ENCODE peak calls at places on chromosomes 16 and 17, in nine cellular contexts. V, D, C, T, J, U, P, H and L are unnamed samples.

GRCh38 chr17:78249836-78250806 is 18.7 kb downstream of the TMEM235 start:
- DNase-seq in V (no peak), D (no peak), C (no peak), T (no peak), J (peak; percentile 63), U (no peak), P (no peak), H (no peak), L (no peak)

GRCh38 chr17:2054740-2055493 is at the start of gene HIC1:
- DNase-seq in V (peak; percentile 82), D (peak; percentile 79), C (peak; percentile 78), T (peak; percentile 75), J (peak; percentile 91), U (peak; percentile 77), P (no peak), H (peak; percentile 93), L (no peak)

GRCh38 chr17:1226308-1226707 is 43.9 kb upstream of the BHLHA9 start:
- DNase-seq in V (no peak), D (no peak), C (no peak), T (no peak), J (no peak), U (no peak), P (no peak), H (no peak), L (no peak)

GRCh38 chr17:48646183-48647102 is 20.3 kb upstream of the HOXB9 start:
- DNase-seq in V (peak; percentile 68), D (no peak), C (no peak), T (no peak), J (no peak), U (peak; percentile 82), P (peak; percentile 53), H (peak; percentile 23), L (no peak)

GRCh38 chr17:63418540-63418939 is 27.6 kb downstream of the CYB561 start:
- DNase-seq in V (no peak), D (no peak), C (no peak), T (no peak), J (no peak), U (no peak), P (no peak), H (no peak), L (no peak)

GRCh38 chr16:11587643-11588247 is 1.0 kb upstream of the LITAF start:
- DNase-seq in V (peak; percentile 33), D (no peak), C (no peak), T (no peak), J (no peak), U (no peak), P (no peak), H (peak; percentile 84), L (no peak)

GRCh38 chr16:27511657-27512056 is 38.1 kb downstream of the GTF3C1 start:
- DNase-seq in V (no peak), D (no peak), C (no peak), T (no peak), J (no peak), U (no peak), P (no peak), H (no peak), L (no peak)

GRCh38 chr16:72934661-72935403 is 113.1 kb downstream of the ZFHX3 start:
- DNase-seq in V (no peak), D (no peak), C (no peak), T (no peak), J (peak; percentile 74), U (no peak), P (no peak), H (no peak), L (no peak)

GRCh38 chr16:4576008-4576407 is 19.9 kb downstream of the C16orf96 start:
- DNase-seq in V (no peak), D (no peak), C (no peak), T (no peak), J (no peak), U (no peak), P (no peak), H (no peak), L (no peak)

GRCh38 chr16:21130811-21131210 is 19.8 kb downstream of the DNAH3 start:
- DNase-seq in V (peak; percentile 58), D (no peak), C (no peak), T (no peak), J (no peak), U (no peak), P (no peak), H (no peak), L (no peak)

GRCh38 chr17:49407981-49408501 is 6.6 kb downstream of the PHB1 start:
- DNase-seq in V (peak; percentile 88), D (peak; percentile 89), C (peak; percentile 90), T (peak; percentile 65), J (peak; percentile 87), U (peak; percentile 91), P (peak; percentile 50), H (peak; percentile 92), L (peak; percentile 36)

GRCh38 chr17:9028171-9028570 is 6.9 kb downstream of the NTN1 start:
- DNase-seq in V (no peak), D (no peak), C (no peak), T (no peak), J (no peak), U (no peak), P (no peak), H (no peak), L (no peak)

GRCh38 chr17:73803867-73804539 is 159.8 kb upstream of the SDK2 start:
- DNase-seq in V (peak; percentile 23), D (no peak), C (no peak), T (no peak), J (no peak), U (peak; percentile 38), P (no peak), H (no peak), L (no peak)

GRCh38 chr17:2302740-2303277 is 776 bp downstream of the SMG6 start:
- DNase-seq in V (no peak), D (no peak), C (no peak), T (no peak), J (no peak), U (no peak), P (no peak), H (peak; percentile 29), L (no peak)

GRCh38 chr17:17823433-17824118 is 13.2 kb downstream of the SREBF1 start:
- DNase-seq in V (peak; percentile 98), D (peak; percentile 89), C (peak; percentile 86), T (peak; percentile 68), J (peak; percentile 96), U (peak; percentile 89), P (peak; percentile 56), H (peak; percentile 99), L (no peak)

GRCh38 chr16:13307861-13308260 is 406.5 kb downstream of the SHISA9 start:
- DNase-seq in V (no peak), D (no peak), C (no peak), T (no peak), J (no peak), U (no peak), P (no peak), H (no peak), L (no peak)

GRCh38 chr16:67151431-67152097 is 766 bp upstream of the B3GNT9 start:
- DNase-seq in V (peak; percentile 40), D (no peak), C (no peak), T (no peak), J (no peak), U (no peak), P (no peak), H (no peak), L (no peak)

GRCh38 chr16:69120096-69120664 is 12.2 kb downstream of the CHTF8 start:
- DNase-seq in V (no peak), D (no peak), C (no peak), T (no peak), J (no peak), U (no peak), P (no peak), H (no peak), L (no peak)

DNA sequence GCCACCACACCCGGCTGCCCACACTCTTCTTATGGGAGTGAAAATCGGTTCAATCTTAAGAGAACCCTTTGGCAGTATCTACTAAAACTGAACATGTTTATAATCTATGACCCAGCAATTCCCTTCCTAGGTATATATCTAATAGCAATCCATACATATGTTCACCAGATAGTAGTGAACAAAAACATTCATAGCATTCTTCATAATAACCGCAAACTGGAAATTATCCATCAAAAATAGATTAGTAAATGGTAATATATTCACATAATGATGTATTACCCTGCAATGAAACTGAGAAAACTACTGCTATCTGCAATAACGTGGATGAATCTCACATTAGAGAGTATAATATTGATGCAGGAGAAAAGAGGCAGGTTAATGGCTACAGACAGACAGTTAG is 23.1 kb downstream of the COPRS start:
- DNase-seq in V (no peak), D (no peak), C (no peak), T (no peak), J (no peak), U (no peak), P (no peak), H (no peak), L (no peak)
- H3K4me1 ChIP-seq in V (no peaks in the 10 kb centered on the region), D (no peaks in the 10 kb centered on the region), C (no peaks in the 10 kb centered on the region), T (no peaks in the 10 kb centered on the region), J (no peaks in the 10 kb centered on the region), U (no peaks in the 10 kb centered on the region), P (no peaks in the 10 kb centered on the region), H (no peaks in the 10 kb centered on the region), L (no peaks in the 10 kb centered on the region)

GRCh38 chr16:86408685-86409084 is 101.6 kb upstream of the FOXF1 start:
- DNase-seq in V (no peak), D (no peak), C (no peak), T (peak; percentile 28), J (no peak), U (no peak), P (no peak), H (no peak), L (no peak)
- TF ChIP-seq POLR2AphosphoS5 in V (no peak), D (no peak), C (no peak), T (no peak), J (no peak), U (no peak), P (no peak), H (no peak), L (no peak)

GRCh38 chr17:40317345-40317873 is 8.4 kb downstream of the RARA start:
- DNase-seq in V (peak; percentile 91), D (peak; percentile 50), C (peak; percentile 59), T (peak; percentile 76), J (peak; percentile 81), U (peak; percentile 71), P (peak; percentile 46), H (peak; percentile 68), L (no peak)

GRCh38 chr17:40315206-40315605 is 6.2 kb downstream of the RARA start:
- DNase-seq in V (no peak), D (peak; percentile 17), C (no peak), T (no peak), J (no peak), U (no peak), P (no peak), H (no peak), L (no peak)

GRCh38 chr17:40317880-40318834 is 9.2 kb downstream of the RARA start:
- DNase-seq in V (peak; percentile 98), D (peak; percentile 97), C (peak; percentile 99), T (peak; percentile 96), J (peak; percentile 99), U (peak; percentile 97), P (peak; percentile 88), H (peak; percentile 99), L (no peak)

GRCh38 chr17:40315678-40316570 is 6.9 kb downstream of the RARA start:
- DNase-seq in V (no peak), D (peak; percentile 25), C (no peak), T (no peak), J (peak; percentile 64), U (no peak), P (no peak), H (peak; percentile 8), L (no peak)

GRCh38 chr17:40316571-40317344 is 7.8 kb downstream of the RARA start:
- DNase-seq in V (peak; percentile 85), D (peak; percentile 45), C (peak; percentile 61), T (peak; percentile 54), J (peak; percentile 90), U (peak; percentile 72), P (peak; percentile 40), H (peak; percentile 87), L (no peak)
- H3K4me1 ChIP-seq in V (peaks cover 26% of the 10 kb centered on the region), D (peaks cover 96% of the 10 kb centered on the region), C (peaks cover 96% of the 10 kb centered on the region), T (peaks cover 72% of the 10 kb centered on the region), J (peaks cover 90% of the 10 kb centered on the region), U (peaks cover 71% of the 10 kb centered on the region), P (peaks cover 90% of the 10 kb centered on the region), H (peaks cover 91% of the 10 kb centered on the region), L (peaks cover 77% of the 10 kb centered on the region)

GRCh38 chr16:85912271-85912974 is 13.5 kb downstream of the IRF8 start:
- DNase-seq in V (no peak), D (no peak), C (no peak), T (no peak), J (peak; percentile 79), U (peak; percentile 43), P (no peak), H (no peak), L (no peak)
- TF ChIP-seq POLR2AphosphoS5 in V (no peak), D (no peak), C (no peak), T (no peak), J (peak; percentile 52), U (peak; percentile 53), P (no peak), H (no peak), L (no peak)